ENCODE peak calls at places on chromosomes 13 and 19, in four cellular contexts. W, K, O and D are unnamed samples.

GRCh38 chr19:710767-711166 is 2.0 kb downstream of the PALM start:
- DNase-seq in W (peak; percentile 20), K (peak; percentile 17), O (no peak), D (no peak)

GRCh38 chr19:48968179-48968661 is 3.1 kb downstream of the FTL start:
- DNase-seq in W (no peak), K (no peak), O (no peak), D (no peak)

GRCh38 chr13:113616991-113617749 is 32.6 kb downstream of the TFDP1 start:
- DNase-seq in W (peak; percentile 54), K (peak; percentile 19), O (no peak), D (peak; percentile 52)

GRCh38 chr13:80458546-80458945 is 117.6 kb upstream of the SPRY2 start:
- DNase-seq in W (peak; percentile 72), K (no peak), O (no peak), D (peak; percentile 62)

GRCh38 chr13:40985596-40986327 is 33.4 kb downstream of the ELF1 start:
- DNase-seq in W (no peak), K (no peak), O (no peak), D (no peak)

GRCh38 chr13:82062772-82063171 is 1721.8 kb upstream of the SPRY2 start:
- DNase-seq in W (no peak), K (no peak), O (no peak), D (no peak)

GRCh38 chr19:2282062-2282861 is at the start of gene PEAK3:
- DNase-seq in W (peak; percentile 50), K (peak; percentile 72), O (no peak), D (no peak)

GRCh38 chr19:38266981-38267597 is 2.7 kb downstream of the SPINT2 start:
- DNase-seq in W (peak; percentile 53), K (no peak), O (peak; percentile 29), D (peak; percentile 47)

GRCh38 chr13:105087941-105088340 is 1447.5 kb downstream of the EFNB2 start:
- DNase-seq in W (no peak), K (no peak), O (no peak), D (no peak)

GRCh38 chr19:31784631-31785237 is 435.5 kb upstream of the TSHZ3 start:
- DNase-seq in W (no peak), K (no peak), O (no peak), D (no peak)